ENCODE peak calls at places on chromosomes 13 and 19, in five cellular contexts. P is hippocampal formation; V is stimulated activated CD4-positive, alpha-beta T cell treated with anti-CD3 and anti-CD28 coated beads, Interleukin-1b, Interleukin-23, amount 100 ng/mL, for 1 hour; T is NCI-H345; G is T-helper 22 cell. A is an unnamed sample.

GRCh38 chr13:40586886-40587285 is 79.6 kb downstream of the FOXO1 start:
- DNase-seq in P (no peak), V (no peak), T (no peak), G (no peak), A (no peak)

GRCh38 chr13:80611310-80611709 is 270.4 kb upstream of the SPRY2 start:
- DNase-seq in P (no peak), V (no peak), T (no peak), G (no peak), A (no peak)

GRCh38 chr13:113490496-113491417 is at the start of gene DCUN1D2:
- DNase-seq in P (peak; percentile 96), V (peak; percentile 24), T (peak; percentile 89), G (peak; percentile 62), A (peak; percentile 49)

GRCh38 chr13:113418722-113419049 is 34.6 kb downstream of the ADPRHL1 start:
- DNase-seq in P (no peak), V (no peak), T (no peak), G (no peak), A (no peak)

GRCh38 chr13:97429681-97430081 is 4.3 kb upstream of the RAP2A start:
- DNase-seq in P (peak; percentile 27), V (no peak), T (no peak), G (no peak), A (no peak)

GRCh38 chr13:28145049-28145448 is 6.7 kb downstream of the PAN3 start:
- DNase-seq in P (no peak), V (no peak), T (no peak), G (no peak), A (no peak)

GRCh38 chr13:113616281-113616906 is 31.8 kb downstream of the TFDP1 start:
- DNase-seq in P (no peak), V (no peak), T (no peak), G (no peak), A (no peak)

GRCh38 chr13:51811920-51812328 is 8.0 kb upstream of the DHRS12 start:
- DNase-seq in P (no peak), V (no peak), T (no peak), G (no peak), A (no peak)

GRCh38 chr19:49349567-49349966 is 12.6 kb downstream of the TEAD2 start:
- DNase-seq in P (no peak), V (no peak), T (no peak), G (no peak), A (no peak)

GRCh38 chr13:78239681-78240080 is 321.1 kb upstream of the EDNRB start:
- DNase-seq in P (no peak), V (no peak), T (no peak), G (no peak), A (no peak)

GRCh38 chr19:35977446-35978222 is 17.4 kb upstream of the SDHAF1 start:
- DNase-seq in P (no peak), V (no peak), T (no peak), G (no peak), A (no peak)

GRCh38 chr19:13120817-13121216 is 2.8 kb downstream of the NACC1 start:
- DNase-seq in P (no peak), V (no peak), T (no peak), G (no peak), A (no peak)

GRCh38 chr19:10808937-10809655 is 26.9 kb downstream of the TMED1 start:
- DNase-seq in P (no peak), V (no peak), T (no peak), G (peak; percentile 13), A (no peak)

GRCh38 chr19:1747285-1748114 is 5.8 kb upstream of the ONECUT3 start:
- DNase-seq in P (no peak), V (peak; percentile 33), T (no peak), G (no peak), A (no peak)

GRCh38 chr19:45340232-45340898 is at the start of gene KLC3:
- DNase-seq in P (no peak), V (no peak), T (peak; percentile 49), G (no peak), A (no peak)

GRCh38 chr13:95002968-95003813 is 290.8 kb upstream of the SOX21 start:
- DNase-seq in P (no peak), V (no peak), T (peak; percentile 97), G (no peak), A (no peak)

GRCh38 chr19:10104665-10105221 is 1.4 kb upstream of the PPAN start:
- DNase-seq in P (no peak), V (peak; percentile 63), T (no peak), G (peak; percentile 83), A (peak; percentile 56)

GRCh38 chr13:100148422-100148821 is 59.5 kb downstream of the PCCA start:
- DNase-seq in P (no peak), V (no peak), T (no peak), G (no peak), A (no peak)

GRCh38 chr13:83219832-83220231 is 662.4 kb downstream of the SLITRK1 start:
- DNase-seq in P (no peak), V (no peak), T (no peak), G (no peak), A (no peak)

GRCh38 chr13:40540707-40541044 is 125.8 kb downstream of the FOXO1 start:
- DNase-seq in P (no peak), V (no peak), T (no peak), G (no peak), A (no peak)

GRCh38 chr19:44607049-44607448 is 6.3 kb upstream of the IGSF23 start:
- DNase-seq in P (no peak), V (no peak), T (no peak), G (no peak), A (no peak)

GRCh38 chr13:92745233-92745632 is 481.4 kb upstream of the GPC6 start:
- DNase-seq in P (no peak), V (no peak), T (no peak), G (no peak), A (no peak)

GRCh38 chr13:20401958-20402856 is 123.5 kb downstream of the CRYL1 start:
- DNase-seq in P (no peak), V (no peak), T (no peak), G (no peak), A (no peak)

GRCh38 chr13:91609353-91609752 is 210.9 kb downstream of the GPC5 start:
- DNase-seq in P (no peak), V (no peak), T (no peak), G (no peak), A (no peak)

GRCh38 chr19:29680447-29680846 is 15.2 kb downstream of the PLEKHF1 start:
- DNase-seq in P (peak; percentile 23), V (peak; percentile 56), T (no peak), G (peak; percentile 78), A (peak; percentile 71)

GRCh38 chr13:47875206-47875605 is 125.9 kb downstream of the SUCLA2 start:
- DNase-seq in P (no peak), V (no peak), T (no peak), G (no peak), A (no peak)

GRCh38 chr19:38362076-38362945 is 12.1 kb upstream of the PSMD8 start:
- DNase-seq in P (no peak), V (peak; percentile 21), T (peak; percentile 98), G (peak; percentile 59), A (peak; percentile 60)

GRCh38 chr13:113630804-113631203 is 27.2 kb downstream of the ATP4B start:
- DNase-seq in P (no peak), V (no peak), T (peak; percentile 85), G (no peak), A (no peak)

GRCh38 chr13:35716186-35716585 is 239.7 kb upstream of the MAB21L1 start:
- DNase-seq in P (no peak), V (no peak), T (no peak), G (no peak), A (no peak)

GRCh38 chr13:27619093-27619705 is 1.1 kb downstream of the LNX2 start:
- DNase-seq in P (no peak), V (no peak), T (no peak), G (no peak), A (no peak)

GRCh38 chr13:75180805-75181455 is 301.0 kb downstream of the TBC1D4 start:
- DNase-seq in P (no peak), V (no peak), T (no peak), G (no peak), A (no peak)

GRCh38 chr13:23842406-23842805 is 46.8 kb downstream of the MIPEP start:
- DNase-seq in P (peak; percentile 17), V (no peak), T (peak; percentile 32), G (no peak), A (no peak)

GRCh38 chr19:45638930-45639729 is at the start of gene EML2:
- DNase-seq in P (no peak), V (no peak), T (peak; percentile 47), G (peak; percentile 30), A (peak; percentile 44)

GRCh38 chr19:47729799-47730520 is 15.4 kb upstream of the NOP53 start:
- DNase-seq in P (no peak), V (no peak), T (peak; percentile 31), G (no peak), A (no peak)

GRCh38 chr19:50398675-50399367 is 14.7 kb downstream of the POLD1 start:
- DNase-seq in P (no peak), V (no peak), T (no peak), G (no peak), A (no peak)

GRCh38 chr19:1066748-1067340 is at the start of gene ARHGAP45:
- DNase-seq in P (no peak), V (peak; percentile 58), T (no peak), G (peak; percentile 80), A (peak; percentile 83)

A was measured in T-helper 17 cell.